ENCODE peak calls at places on chromosomes 1 and 21, in six cellular contexts. One of them, this sample, is unnamed.

GRCh38 chr1:97634758-97635157 is 286.1 kb downstream of the DPYD start:
- DNase-seq in body of pancreas: no peak
- DNase-seq in astrocyte of the spinal cord: no peak
- DNase-seq in GM23338: no peak
- DNase-seq in adrenal gland: no peak
- DNase-seq in pancreas: no peak
- DNase-seq in this sample: no peak

GRCh38 chr1:204494281-204495077 is at the start of gene PIK3C2B:
- DNase-seq in pancreas: peak
- DNase-seq in GM23338: peak
- DNase-seq in body of pancreas: peak
- DNase-seq in adrenal gland: peak
- DNase-seq in astrocyte of the spinal cord: peak
- DNase-seq in this sample: peak

GRCh38 chr1:13950637-13951036 is 250.6 kb downstream of the PRDM2 start:
- DNase-seq in body of pancreas: no peak
- DNase-seq in pancreas: no peak
- DNase-seq in astrocyte of the spinal cord: no peak
- DNase-seq in adrenal gland: no peak
- DNase-seq in GM23338: peak
- DNase-seq in this sample: no peak

GRCh38 chr1:244273845-244274619 is 177.7 kb downstream of the ADSS2 start:
- DNase-seq in pancreas: peak
- DNase-seq in astrocyte of the spinal cord: peak
- DNase-seq in adrenal gland: peak
- DNase-seq in body of pancreas: peak
- DNase-seq in GM23338: no peak
- DNase-seq in this sample: peak

GRCh38 chr1:230392141-230392909 is 33.8 kb downstream of the PGBD5 start:
- DNase-seq in body of pancreas: no peak
- DNase-seq in adrenal gland: no peak
- DNase-seq in pancreas: no peak
- DNase-seq in astrocyte of the spinal cord: no peak
- DNase-seq in GM23338: no peak
- DNase-seq in this sample: no peak

GRCh38 chr1:231636157-231636556 is 9.6 kb downstream of the DISC1 start:
- DNase-seq in astrocyte of the spinal cord: peak
- DNase-seq in pancreas: no peak
- DNase-seq in adrenal gland: peak
- DNase-seq in body of pancreas: no peak
- DNase-seq in GM23338: no peak
- DNase-seq in this sample: no peak

GRCh38 chr21:45923146-45923545 is 58.4 kb upstream of the COL6A1 start:
- DNase-seq in GM23338: peak
- DNase-seq in adrenal gland: peak
- DNase-seq in pancreas: peak
- DNase-seq in astrocyte of the spinal cord: peak
- DNase-seq in body of pancreas: peak
- DNase-seq in this sample: peak

GRCh38 chr21:36422279-36423098 is 37.3 kb downstream of the CHAF1B start:
- DNase-seq in adrenal gland: peak
- DNase-seq in GM23338: peak
- DNase-seq in body of pancreas: peak
- DNase-seq in astrocyte of the spinal cord: peak
- DNase-seq in pancreas: peak
- DNase-seq in this sample: peak

GRCh38 chr1:53733975-53734649 is 4.9 kb downstream of the GLIS1 start:
- DNase-seq in pancreas: no peak
- DNase-seq in astrocyte of the spinal cord: peak
- DNase-seq in body of pancreas: no peak
- DNase-seq in GM23338: no peak
- DNase-seq in adrenal gland: no peak
- DNase-seq in this sample: no peak

GRCh38 chr1:27473755-27474154 is 16.2 kb downstream of the WASF2 start:
- DNase-seq in astrocyte of the spinal cord: no peak
- DNase-seq in pancreas: no peak
- DNase-seq in GM23338: no peak
- DNase-seq in body of pancreas: no peak
- DNase-seq in adrenal gland: peak
- DNase-seq in this sample: no peak

GRCh38 chr1:59880735-59881134 is 45.8 kb downstream of the CYP2J2 start:
- DNase-seq in adrenal gland: no peak
- DNase-seq in body of pancreas: no peak
- DNase-seq in GM23338: no peak
- DNase-seq in astrocyte of the spinal cord: no peak
- DNase-seq in pancreas: no peak
- DNase-seq in this sample: no peak

GRCh38 chr1:153638261-153638660 is 4.4 kb downstream of the CHTOP start:
- DNase-seq in astrocyte of the spinal cord: no peak
- DNase-seq in adrenal gland: no peak
- DNase-seq in body of pancreas: no peak
- DNase-seq in GM23338: no peak
- DNase-seq in pancreas: no peak
- DNase-seq in this sample: no peak

GRCh38 chr1:94709891-94710581 is 110.1 kb upstream of the SLC44A3 start:
- DNase-seq in body of pancreas: no peak
- DNase-seq in GM23338: no peak
- DNase-seq in pancreas: no peak
- DNase-seq in adrenal gland: no peak
- DNase-seq in astrocyte of the spinal cord: peak
- DNase-seq in this sample: no peak

GRCh38 chr1:36342426-36343185 is 19.2 kb upstream of the EVA1B start:
- DNase-seq in astrocyte of the spinal cord: peak
- DNase-seq in GM23338: peak
- DNase-seq in pancreas: no peak
- DNase-seq in adrenal gland: peak
- DNase-seq in body of pancreas: no peak
- DNase-seq in this sample: peak

GRCh38 chr1:245987222-245987545 is 519.9 kb downstream of the SMYD3 start:
- DNase-seq in adrenal gland: no peak
- DNase-seq in pancreas: no peak
- DNase-seq in astrocyte of the spinal cord: no peak
- DNase-seq in GM23338: no peak
- DNase-seq in body of pancreas: no peak
- DNase-seq in this sample: no peak

GRCh38 chr1:25621876-25622275 is 5.3 kb downstream of the MAN1C1 start:
- DNase-seq in GM23338: no peak
- DNase-seq in pancreas: no peak
- DNase-seq in astrocyte of the spinal cord: no peak
- DNase-seq in adrenal gland: no peak
- DNase-seq in body of pancreas: no peak
- DNase-seq in this sample: no peak

GRCh38 chr1:26290416-26291261 is 10.8 kb downstream of the SH3BGRL3 start:
- DNase-seq in body of pancreas: no peak
- DNase-seq in pancreas: no peak
- DNase-seq in astrocyte of the spinal cord: no peak
- DNase-seq in adrenal gland: no peak
- DNase-seq in GM23338: peak
- DNase-seq in this sample: no peak

DNA sequence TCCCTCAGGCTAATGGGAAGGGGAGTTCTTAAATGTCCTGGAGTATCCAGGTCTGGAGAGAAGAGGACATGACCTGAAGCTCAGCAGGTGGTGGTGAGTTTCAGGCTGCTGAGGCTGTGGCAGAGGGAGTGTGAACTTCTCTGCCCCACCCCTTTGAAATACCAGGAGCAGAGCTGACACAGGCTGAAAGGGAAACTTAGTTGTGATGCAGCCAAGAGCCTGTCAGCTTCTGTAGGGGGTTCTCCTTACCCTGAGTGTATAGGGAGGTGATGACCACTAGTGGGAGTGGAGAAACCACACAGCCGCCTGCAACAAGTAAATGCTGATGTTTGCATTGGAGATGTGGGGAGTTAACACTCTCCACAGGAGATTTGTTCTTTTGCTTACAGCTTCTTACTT is 152.3 kb downstream of the FCRL5 start:
- DNase-seq in body of pancreas: no peak
- DNase-seq in pancreas: no peak
- DNase-seq in astrocyte of the spinal cord: peak
- DNase-seq in adrenal gland: no peak
- DNase-seq in GM23338: no peak
- DNase-seq in this sample: no peak
- TF ChIP-seq CTCF in body of pancreas: no peak
- TF ChIP-seq CTCF in pancreas: no peak
- TF ChIP-seq CTCF in astrocyte of the spinal cord: no peak
- TF ChIP-seq CTCF in adrenal gland: no peak
- TF ChIP-seq CTCF in GM23338: no peak
- TF ChIP-seq CTCF in this sample: no peak

GRCh38 chr1:67367370-67368345 is 60.0 kb downstream of the IL12RB2 start:
- DNase-seq in GM23338: no peak
- DNase-seq in adrenal gland: peak
- DNase-seq in pancreas: peak
- DNase-seq in astrocyte of the spinal cord: peak
- DNase-seq in body of pancreas: peak
- DNase-seq in this sample: peak
- TF ChIP-seq CTCF in GM23338: no peak
- TF ChIP-seq CTCF in adrenal gland: no peak
- TF ChIP-seq CTCF in pancreas: no peak
- TF ChIP-seq CTCF in astrocyte of the spinal cord: no peak
- TF ChIP-seq CTCF in body of pancreas: no peak
- TF ChIP-seq CTCF in this sample: no peak

GRCh38 chr1:15509586-15509985 is 14.4 kb downstream of the CASP9 start:
- DNase-seq in body of pancreas: peak
- DNase-seq in astrocyte of the spinal cord: peak
- DNase-seq in pancreas: no peak
- DNase-seq in GM23338: no peak
- DNase-seq in adrenal gland: no peak
- DNase-seq in this sample: no peak

GRCh38 chr1:15513192-15513591 is 10.8 kb downstream of the CASP9 start:
- DNase-seq in adrenal gland: no peak
- DNase-seq in body of pancreas: no peak
- DNase-seq in pancreas: no peak
- DNase-seq in astrocyte of the spinal cord: no peak
- DNase-seq in GM23338: no peak
- DNase-seq in this sample: no peak

GRCh38 chr1:15519625-15520024 is 4.4 kb downstream of the CASP9 start:
- DNase-seq in pancreas: no peak
- DNase-seq in adrenal gland: no peak
- DNase-seq in astrocyte of the spinal cord: no peak
- DNase-seq in body of pancreas: no peak
- DNase-seq in GM23338: no peak
- DNase-seq in this sample: no peak

GRCh38 chr1:15510611-15511405 is 13.2 kb downstream of the CASP9 start:
- DNase-seq in astrocyte of the spinal cord: no peak
- DNase-seq in GM23338: no peak
- DNase-seq in body of pancreas: peak
- DNase-seq in pancreas: no peak
- DNase-seq in adrenal gland: no peak
- DNase-seq in this sample: no peak

GRCh38 chr1:15515026-15515663 is 8.9 kb downstream of the CASP9 start:
- DNase-seq in pancreas: no peak
- DNase-seq in body of pancreas: no peak
- DNase-seq in GM23338: no peak
- DNase-seq in astrocyte of the spinal cord: no peak
- DNase-seq in adrenal gland: no peak
- DNase-seq in this sample: no peak
- TF ChIP-seq CTCF in pancreas: no peak
- TF ChIP-seq CTCF in body of pancreas: no peak
- TF ChIP-seq CTCF in GM23338: no peak
- TF ChIP-seq CTCF in astrocyte of the spinal cord: no peak
- TF ChIP-seq CTCF in adrenal gland: no peak
- TF ChIP-seq CTCF in this sample: no peak

GRCh38 chr1:55993608-55994251 is 585.6 kb downstream of the PLPP3 start:
- DNase-seq in astrocyte of the spinal cord: no peak
- DNase-seq in GM23338: no peak
- DNase-seq in adrenal gland: no peak
- DNase-seq in body of pancreas: no peak
- DNase-seq in pancreas: no peak
- DNase-seq in this sample: no peak
- TF ChIP-seq CTCF in astrocyte of the spinal cord: no peak
- TF ChIP-seq CTCF in GM23338: no peak
- TF ChIP-seq CTCF in adrenal gland: no peak
- TF ChIP-seq CTCF in body of pancreas: no peak
- TF ChIP-seq CTCF in pancreas: no peak
- TF ChIP-seq CTCF in this sample: no peak

DNA sequence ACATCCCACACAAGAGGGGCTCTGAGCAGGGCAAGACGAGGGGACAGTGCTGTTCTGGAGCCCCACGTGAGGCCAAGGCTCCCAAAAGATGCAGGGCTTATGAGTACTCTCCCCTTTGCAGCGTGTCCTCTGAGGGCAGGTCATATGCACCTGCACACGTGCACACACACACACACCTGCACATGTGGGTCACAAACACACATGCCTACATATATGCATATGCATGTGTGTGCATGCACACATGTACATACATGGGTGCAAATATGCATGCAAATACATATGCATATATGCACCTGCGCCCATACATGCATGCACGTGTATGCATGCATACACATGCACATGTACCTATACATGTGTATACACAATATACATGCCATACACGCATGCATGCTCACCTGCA is 197.9 kb downstream of the NPHP4 start:
- DNase-seq in adrenal gland: no peak
- DNase-seq in body of pancreas: no peak
- DNase-seq in GM23338: no peak
- DNase-seq in pancreas: no peak
- DNase-seq in astrocyte of the spinal cord: no peak
- DNase-seq in this sample: no peak
- TF ChIP-seq CTCF in adrenal gland: no peak
- TF ChIP-seq CTCF in body of pancreas: no peak
- TF ChIP-seq CTCF in GM23338: no peak
- TF ChIP-seq CTCF in pancreas: no peak
- TF ChIP-seq CTCF in astrocyte of the spinal cord: no peak
- TF ChIP-seq CTCF in this sample: no peak

GRCh38 chr1:190759807-190760206 is 282.1 kb upstream of the BRINP3 start:
- DNase-seq in astrocyte of the spinal cord: no peak
- DNase-seq in body of pancreas: no peak
- DNase-seq in GM23338: no peak
- DNase-seq in pancreas: no peak
- DNase-seq in adrenal gland: no peak
- DNase-seq in this sample: no peak

GRCh38 chr1:190752131-190752530 is 274.5 kb upstream of the BRINP3 start:
- DNase-seq in astrocyte of the spinal cord: no peak
- DNase-seq in adrenal gland: no peak
- DNase-seq in pancreas: no peak
- DNase-seq in GM23338: no peak
- DNase-seq in body of pancreas: no peak
- DNase-seq in this sample: no peak

DNA sequence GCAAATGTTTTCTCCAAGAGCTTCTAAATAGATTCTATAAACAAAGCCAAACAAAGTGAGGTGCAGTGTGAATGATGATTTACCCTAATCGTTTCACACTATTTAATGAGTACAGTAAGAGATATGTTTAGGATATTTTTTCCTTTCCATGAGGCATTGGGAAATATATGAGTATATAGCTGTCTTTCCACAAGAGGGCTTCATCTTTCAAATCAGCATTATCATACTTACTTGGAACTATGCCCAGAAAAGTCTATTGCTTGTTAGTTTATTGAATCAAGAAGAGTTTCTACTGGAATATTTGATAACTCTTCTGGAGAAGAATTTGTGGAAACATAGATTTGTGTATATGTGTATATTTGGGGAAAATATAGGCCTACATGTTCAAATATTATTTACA is 277.1 kb upstream of the BRINP3 start:
- DNase-seq in body of pancreas: no peak
- DNase-seq in pancreas: no peak
- DNase-seq in GM23338: no peak
- DNase-seq in astrocyte of the spinal cord: peak
- DNase-seq in adrenal gland: no peak
- DNase-seq in this sample: no peak
- TF ChIP-seq CTCF in body of pancreas: no peak
- TF ChIP-seq CTCF in pancreas: no peak
- TF ChIP-seq CTCF in GM23338: no peak
- TF ChIP-seq CTCF in astrocyte of the spinal cord: no peak
- TF ChIP-seq CTCF in adrenal gland: no peak
- TF ChIP-seq CTCF in this sample: no peak

This sample was measured in heart left ventricle.